ENCODE peak calls at places on chromosomes 4 and X, in eight cellular contexts. One of them, this sample, is unnamed.

GRCh38 chr4:7981738-7982394 is 42.2 kb upstream of the AFAP1 start:
- DNase-seq in T-helper 9 cell: no peak
- DNase-seq in nucleus accumbens: no peak
- DNase-seq in astrocyte of the spinal cord: no peak
- DNase-seq in body of pancreas: no peak
- DNase-seq in AG10803: no peak
- DNase-seq in activated naive CD8-positive, alpha-beta T cell treated with anti-CD3 and anti-CD28 coated beads, Interleukin-2, amount 50 U/mL, for 24 hours: no peak
- DNase-seq in endothelial cell: no peak
- DNase-seq in this sample: no peak

GRCh38 chr4:55176497-55176896 is 51.1 kb upstream of the KDR start:
- DNase-seq in T-helper 9 cell: no peak
- DNase-seq in nucleus accumbens: no peak
- DNase-seq in astrocyte of the spinal cord: no peak
- DNase-seq in body of pancreas: no peak
- DNase-seq in AG10803: no peak
- DNase-seq in activated naive CD8-positive, alpha-beta T cell treated with anti-CD3 and anti-CD28 coated beads, Interleukin-2, amount 50 U/mL, for 24 hours: no peak
- DNase-seq in endothelial cell: no peak
- DNase-seq in this sample: no peak

GRCh38 chrX:39242187-39242586 is 440.9 kb downstream of the MID1IP1 start:
- DNase-seq in T-helper 9 cell: no peak
- DNase-seq in nucleus accumbens: no peak
- DNase-seq in astrocyte of the spinal cord: no peak
- DNase-seq in body of pancreas: peak; percentile 53
- DNase-seq in AG10803: no peak
- DNase-seq in activated naive CD8-positive, alpha-beta T cell treated with anti-CD3 and anti-CD28 coated beads, Interleukin-2, amount 50 U/mL, for 24 hours: no peak
- DNase-seq in endothelial cell: peak; percentile 18
- DNase-seq in this sample: peak; percentile 33

GRCh38 chr4:15907430-15907829 is 31.1 kb downstream of the FGFBP1 start:
- DNase-seq in T-helper 9 cell: no peak
- DNase-seq in nucleus accumbens: no peak
- DNase-seq in astrocyte of the spinal cord: no peak
- DNase-seq in body of pancreas: no peak
- DNase-seq in AG10803: peak; percentile 65
- DNase-seq in activated naive CD8-positive, alpha-beta T cell treated with anti-CD3 and anti-CD28 coated beads, Interleukin-2, amount 50 U/mL, for 24 hours: no peak
- DNase-seq in endothelial cell: no peak
- DNase-seq in this sample: no peak

GRCh38 chr4:65668201-65669007 is 1.9 kb downstream of the EPHA5 start:
- DNase-seq in T-helper 9 cell: no peak
- DNase-seq in nucleus accumbens: no peak
- DNase-seq in astrocyte of the spinal cord: peak; percentile 47
- DNase-seq in body of pancreas: peak; percentile 15
- DNase-seq in AG10803: peak; percentile 10
- DNase-seq in activated naive CD8-positive, alpha-beta T cell treated with anti-CD3 and anti-CD28 coated beads, Interleukin-2, amount 50 U/mL, for 24 hours: no peak
- DNase-seq in endothelial cell: peak; percentile 9
- DNase-seq in this sample: peak; percentile 84

GRCh38 chrX:69538321-69538876 is 34.3 kb downstream of the NALF2 start:
- DNase-seq in T-helper 9 cell: peak; percentile 70
- DNase-seq in nucleus accumbens: no peak
- DNase-seq in astrocyte of the spinal cord: peak; percentile 19
- DNase-seq in body of pancreas: peak; percentile 78
- DNase-seq in AG10803: peak; percentile 42
- DNase-seq in activated naive CD8-positive, alpha-beta T cell treated with anti-CD3 and anti-CD28 coated beads, Interleukin-2, amount 50 U/mL, for 24 hours: peak; percentile 78
- DNase-seq in endothelial cell: peak; percentile 78
- DNase-seq in this sample: peak; percentile 52

GRCh38 chr4:82415922-82416365 is 14.3 kb downstream of the HNRNPDL start:
- DNase-seq in T-helper 9 cell: no peak
- DNase-seq in nucleus accumbens: no peak
- DNase-seq in astrocyte of the spinal cord: no peak
- DNase-seq in body of pancreas: no peak
- DNase-seq in AG10803: no peak
- DNase-seq in activated naive CD8-positive, alpha-beta T cell treated with anti-CD3 and anti-CD28 coated beads, Interleukin-2, amount 50 U/mL, for 24 hours: no peak
- DNase-seq in endothelial cell: no peak
- DNase-seq in this sample: no peak

GRCh38 chr4:88240297-88240714 is 44.1 kb downstream of the PPM1K start:
- DNase-seq in T-helper 9 cell: no peak
- DNase-seq in nucleus accumbens: no peak
- DNase-seq in astrocyte of the spinal cord: no peak
- DNase-seq in body of pancreas: no peak
- DNase-seq in AG10803: no peak
- DNase-seq in activated naive CD8-positive, alpha-beta T cell treated with anti-CD3 and anti-CD28 coated beads, Interleukin-2, amount 50 U/mL, for 24 hours: no peak
- DNase-seq in endothelial cell: no peak
- DNase-seq in this sample: no peak

GRCh38 chr4:185128272-185129119 is 14.6 kb upstream of the SLC25A4 start:
- DNase-seq in T-helper 9 cell: peak; percentile 9
- DNase-seq in nucleus accumbens: no peak
- DNase-seq in astrocyte of the spinal cord: no peak
- DNase-seq in body of pancreas: peak; percentile 30
- DNase-seq in AG10803: no peak
- DNase-seq in activated naive CD8-positive, alpha-beta T cell treated with anti-CD3 and anti-CD28 coated beads, Interleukin-2, amount 50 U/mL, for 24 hours: peak; percentile 37
- DNase-seq in endothelial cell: peak; percentile 36
- DNase-seq in this sample: no peak

GRCh38 chr4:67885727-67886126 is 1.9 kb upstream of the TMPRSS11D start:
- DNase-seq in T-helper 9 cell: no peak
- DNase-seq in nucleus accumbens: no peak
- DNase-seq in astrocyte of the spinal cord: peak; percentile 91
- DNase-seq in body of pancreas: no peak
- DNase-seq in AG10803: peak; percentile 85
- DNase-seq in activated naive CD8-positive, alpha-beta T cell treated with anti-CD3 and anti-CD28 coated beads, Interleukin-2, amount 50 U/mL, for 24 hours: no peak
- DNase-seq in endothelial cell: no peak
- DNase-seq in this sample: peak; percentile 91

GRCh38 chr4:22692736-22693135 is at the start of gene GBA3:
- DNase-seq in T-helper 9 cell: no peak
- DNase-seq in nucleus accumbens: no peak
- DNase-seq in astrocyte of the spinal cord: no peak
- DNase-seq in body of pancreas: no peak
- DNase-seq in AG10803: no peak
- DNase-seq in activated naive CD8-positive, alpha-beta T cell treated with anti-CD3 and anti-CD28 coated beads, Interleukin-2, amount 50 U/mL, for 24 hours: no peak
- DNase-seq in endothelial cell: no peak
- DNase-seq in this sample: no peak

GRCh38 chrX:107658660-107659059 is 30.4 kb downstream of the PRPS1 start:
- DNase-seq in T-helper 9 cell: no peak
- DNase-seq in nucleus accumbens: no peak
- DNase-seq in astrocyte of the spinal cord: no peak
- DNase-seq in body of pancreas: no peak
- DNase-seq in AG10803: no peak
- DNase-seq in activated naive CD8-positive, alpha-beta T cell treated with anti-CD3 and anti-CD28 coated beads, Interleukin-2, amount 50 U/mL, for 24 hours: no peak
- DNase-seq in endothelial cell: no peak
- DNase-seq in this sample: no peak

GRCh38 chr4:169957785-169958184 is 68.4 kb downstream of the MFAP3L start:
- DNase-seq in T-helper 9 cell: no peak
- DNase-seq in nucleus accumbens: no peak
- DNase-seq in astrocyte of the spinal cord: no peak
- DNase-seq in body of pancreas: no peak
- DNase-seq in AG10803: no peak
- DNase-seq in activated naive CD8-positive, alpha-beta T cell treated with anti-CD3 and anti-CD28 coated beads, Interleukin-2, amount 50 U/mL, for 24 hours: no peak
- DNase-seq in endothelial cell: no peak
- DNase-seq in this sample: peak; percentile 3

GRCh38 chrX:72540318-72540717 is 32.3 kb downstream of the HDAC8 start:
- DNase-seq in T-helper 9 cell: no peak
- DNase-seq in nucleus accumbens: no peak
- DNase-seq in astrocyte of the spinal cord: peak; percentile 44
- DNase-seq in body of pancreas: no peak
- DNase-seq in AG10803: peak; percentile 40
- DNase-seq in activated naive CD8-positive, alpha-beta T cell treated with anti-CD3 and anti-CD28 coated beads, Interleukin-2, amount 50 U/mL, for 24 hours: no peak
- DNase-seq in endothelial cell: no peak
- DNase-seq in this sample: peak; percentile 11

GRCh38 chrX:34140816-34141215 is 8.7 kb upstream of the FAM47A start:
- DNase-seq in T-helper 9 cell: no peak
- DNase-seq in nucleus accumbens: no peak
- DNase-seq in astrocyte of the spinal cord: no peak
- DNase-seq in body of pancreas: no peak
- DNase-seq in AG10803: no peak
- DNase-seq in activated naive CD8-positive, alpha-beta T cell treated with anti-CD3 and anti-CD28 coated beads, Interleukin-2, amount 50 U/mL, for 24 hours: no peak
- DNase-seq in endothelial cell: no peak
- DNase-seq in this sample: no peak